ENCODE peak calls at places on chromosome 14, in four cellular contexts. One of them, this sample, is unnamed.
A peak's percentile ranks its signal among the peaks of the same experiment; 100 is the strongest.

GRCh38 chr14:91555531-91555930 is 45.4 kb upstream of the PPP4R3A start:
- DNase-seq in HEK293T: no peak
- DNase-seq in COR-L47: no peak
- DNase-seq in HL-60: no peak
- DNase-seq in this sample: no peak

GRCh38 chr14:104139460-104140212 is 1.2 kb downstream of the KIF26A start:
- DNase-seq in HEK293T: no peak
- DNase-seq in HL-60: no peak
- DNase-seq in COR-L47: no peak
- DNase-seq in this sample: peak; percentile 38

GRCh38 chr14:102697125-102697900 is 79.9 kb upstream of the TRAF3 start:
- DNase-seq in COR-L47: no peak
- DNase-seq in HEK293T: no peak
- DNase-seq in HL-60: no peak
- DNase-seq in this sample: no peak

GRCh38 chr14:33774161-33774560 is 176.7 kb downstream of the EGLN3 start:
- DNase-seq in HL-60: no peak
- DNase-seq in HEK293T: no peak
- DNase-seq in COR-L47: no peak
- DNase-seq in this sample: no peak

GRCh38 chr14:58663494-58664111 is 25.8 kb downstream of the DACT1 start:
- DNase-seq in COR-L47: peak; percentile 69
- DNase-seq in HEK293T: no peak
- DNase-seq in HL-60: no peak
- DNase-seq in this sample: no peak

GRCh38 chr14:62409185-62409584 is 636.1 kb downstream of the KCNH5 start:
- DNase-seq in HEK293T: no peak
- DNase-seq in HL-60: no peak
- DNase-seq in COR-L47: no peak
- DNase-seq in this sample: no peak

GRCh38 chr14:89489796-89490506 is 72.9 kb upstream of the FOXN3 start:
- DNase-seq in COR-L47: no peak
- DNase-seq in HL-60: no peak
- DNase-seq in HEK293T: no peak
- DNase-seq in this sample: no peak

GRCh38 chr14:77559381-77559780 is 57.1 kb downstream of the SPTLC2 start:
- DNase-seq in HL-60: no peak
- DNase-seq in HEK293T: no peak
- DNase-seq in COR-L47: no peak
- DNase-seq in this sample: no peak

GRCh38 chr14:101761881-101762529 is 496 bp downstream of the PPP2R5C start:
- DNase-seq in HEK293T: peak; percentile 38
- DNase-seq in COR-L47: peak; percentile 27
- DNase-seq in HL-60: no peak
- DNase-seq in this sample: peak; percentile 36

GRCh38 chr14:105154476-105154871 is 14.1 kb downstream of the JAG2 start:
- DNase-seq in COR-L47: no peak
- DNase-seq in HEK293T: no peak
- DNase-seq in HL-60: no peak
- DNase-seq in this sample: no peak

GRCh38 chr14:35789651-35790050 is 19.4 kb downstream of the RALGAPA1 start:
- DNase-seq in HEK293T: no peak
- DNase-seq in COR-L47: no peak
- DNase-seq in HL-60: no peak
- DNase-seq in this sample: no peak

GRCh38 chr14:96091149-96091693 is 52.1 kb downstream of the C14orf132 start:
- DNase-seq in COR-L47: no peak
- DNase-seq in HEK293T: no peak
- DNase-seq in HL-60: no peak
- DNase-seq in this sample: no peak

GRCh38 chr14:101503431-101504095 is 57.7 kb upstream of the DIO3 start:
- DNase-seq in HEK293T: no peak
- DNase-seq in COR-L47: no peak
- DNase-seq in HL-60: no peak
- DNase-seq in this sample: no peak

GRCh38 chr14:63269561-63270225 is 49.0 kb downstream of the GPHB5 start:
- DNase-seq in HL-60: no peak
- DNase-seq in COR-L47: no peak
- DNase-seq in HEK293T: no peak
- DNase-seq in this sample: no peak

GRCh38 chr14:99047436-99048110 is 224.4 kb downstream of the BCL11B start:
- DNase-seq in COR-L47: no peak
- DNase-seq in HL-60: no peak
- DNase-seq in HEK293T: no peak
- DNase-seq in this sample: no peak

GRCh38 chr14:32808574-32809098 is 130.0 kb upstream of the NPAS3 start:
- DNase-seq in COR-L47: peak; percentile 67
- DNase-seq in HL-60: no peak
- DNase-seq in HEK293T: no peak
- DNase-seq in this sample: no peak

GRCh38 chr14:57364659-57365450 is 25.5 kb upstream of the NAA30 start:
- DNase-seq in HL-60: no peak
- DNase-seq in HEK293T: no peak
- DNase-seq in COR-L47: no peak
- DNase-seq in this sample: no peak

GRCh38 chr14:78933948-78934524 is 763.9 kb downstream of the NRXN3 start:
- DNase-seq in COR-L47: peak; percentile 23
- DNase-seq in HEK293T: peak; percentile 29
- DNase-seq in HL-60: no peak
- DNase-seq in this sample: peak; percentile 19

GRCh38 chr14:54338696-54339317 is 58.0 kb upstream of the CDKN3 start:
- DNase-seq in HEK293T: peak; percentile 40
- DNase-seq in COR-L47: peak; percentile 10
- DNase-seq in HL-60: no peak
- DNase-seq in this sample: peak; percentile 37

GRCh38 chr14:72608391-72609204 is 285.3 kb downstream of the DPF3 start:
- DNase-seq in COR-L47: no peak
- DNase-seq in HEK293T: no peak
- DNase-seq in HL-60: no peak
- DNase-seq in this sample: no peak

GRCh38 chr14:33229269-33229924 is 290.7 kb downstream of the NPAS3 start:
- DNase-seq in HEK293T: no peak
- DNase-seq in HL-60: no peak
- DNase-seq in COR-L47: peak; percentile 72
- DNase-seq in this sample: no peak

GRCh38 chr14:32085182-32085844 is 8.2 kb downstream of the ARHGAP5 start:
- DNase-seq in HEK293T: no peak
- DNase-seq in HL-60: no peak
- DNase-seq in COR-L47: no peak
- DNase-seq in this sample: no peak

GRCh38 chr14:102523200-102524025 is 13.8 kb upstream of the ANKRD9 start:
- DNase-seq in HEK293T: no peak
- DNase-seq in COR-L47: peak; percentile 85
- DNase-seq in HL-60: no peak
- DNase-seq in this sample: no peak

GRCh38 chr14:72495668-72496067 is 398.2 kb downstream of the DPF3 start:
- DNase-seq in HL-60: no peak
- DNase-seq in HEK293T: no peak
- DNase-seq in COR-L47: no peak
- DNase-seq in this sample: no peak

GRCh38 chr14:68248481-68249255 is 429.1 kb downstream of the RAD51B start:
- DNase-seq in HL-60: no peak
- DNase-seq in COR-L47: peak; percentile 61
- DNase-seq in HEK293T: peak; percentile 53
- DNase-seq in this sample: no peak

GRCh38 chr14:23372509-23372908 is at the start of gene IL25:
- DNase-seq in COR-L47: no peak
- DNase-seq in HEK293T: no peak
- DNase-seq in HL-60: no peak
- DNase-seq in this sample: no peak

GRCh38 chr14:73418227-73418626 is 40.1 kb downstream of the NUMB start:
- DNase-seq in HL-60: no peak
- DNase-seq in HEK293T: no peak
- DNase-seq in COR-L47: no peak
- DNase-seq in this sample: no peak

GRCh38 chr14:97212399-97212798 is 415.2 kb downstream of the VRK1 start:
- DNase-seq in COR-L47: no peak
- DNase-seq in HEK293T: no peak
- DNase-seq in HL-60: no peak
- DNase-seq in this sample: no peak

GRCh38 chr14:89201645-89202044 is 215.4 kb downstream of the FOXN3 start:
- DNase-seq in HL-60: peak; percentile 47
- DNase-seq in COR-L47: no peak
- DNase-seq in HEK293T: no peak
- DNase-seq in this sample: no peak

GRCh38 chr14:45810152-45810872 is 557.3 kb upstream of the MIS18BP1 start:
- DNase-seq in COR-L47: no peak
- DNase-seq in HL-60: no peak
- DNase-seq in HEK293T: peak; percentile 6
- DNase-seq in this sample: peak; percentile 3

GRCh38 chr14:72471346-72471745 is 422.6 kb downstream of the DPF3 start:
- DNase-seq in HEK293T: no peak
- DNase-seq in COR-L47: no peak
- DNase-seq in HL-60: no peak
- DNase-seq in this sample: no peak

GRCh38 chr14:102525213-102526143 is 15.9 kb upstream of the ANKRD9 start:
- DNase-seq in HL-60: peak; percentile 41
- DNase-seq in HEK293T: no peak
- DNase-seq in COR-L47: peak; percentile 65
- DNase-seq in this sample: no peak

GRCh38 chr14:97976861-97977260 is 1179.7 kb downstream of the VRK1 start:
- DNase-seq in HEK293T: no peak
- DNase-seq in COR-L47: no peak
- DNase-seq in HL-60: no peak
- DNase-seq in this sample: no peak

This sample was measured in endothelial cell.